ENCODE peak calls at places on chromosomes 2 and 18, in seven cellular contexts. One of them, this sample, is unnamed.
A peak's percentile ranks its signal among the peaks of the same experiment; 100 is the strongest.

GRCh38 chr2:235577404-235578330 is 83.8 kb downstream of the AGAP1 start:
- DNase-seq in H54: no peak
- DNase-seq in NCI-H1436: peak; percentile 61
- DNase-seq in WTC11: no peak
- DNase-seq in GM23248: peak; percentile 21
- DNase-seq in kidney glomerular epithelial cell: peak; percentile 14
- DNase-seq in lower lobe of right lung: no peak
- DNase-seq in this sample: no peak

GRCh38 chr2:164538250-164538866 is 82.9 kb downstream of the GRB14 start:
- DNase-seq in lower lobe of right lung: no peak
- DNase-seq in NCI-H1436: peak; percentile 34
- DNase-seq in GM23248: peak; percentile 69
- DNase-seq in kidney glomerular epithelial cell: peak; percentile 38
- DNase-seq in WTC11: no peak
- DNase-seq in H54: peak; percentile 26
- DNase-seq in this sample: peak; percentile 53

GRCh38 chr18:34871435-34871834 is 161.3 kb downstream of the DTNA start:
- DNase-seq in GM23248: peak; percentile 7
- DNase-seq in kidney glomerular epithelial cell: no peak
- DNase-seq in lower lobe of right lung: no peak
- DNase-seq in NCI-H1436: no peak
- DNase-seq in WTC11: no peak
- DNase-seq in H54: no peak
- DNase-seq in this sample: peak; percentile 22

GRCh38 chr18:28793911-28794310 is 617.0 kb upstream of the CDH2 start:
- DNase-seq in WTC11: no peak
- DNase-seq in kidney glomerular epithelial cell: no peak
- DNase-seq in lower lobe of right lung: no peak
- DNase-seq in NCI-H1436: no peak
- DNase-seq in GM23248: no peak
- DNase-seq in H54: no peak
- DNase-seq in this sample: no peak

GRCh38 chr2:12296915-12297314 is 419.8 kb upstream of the TRIB2 start:
- DNase-seq in WTC11: no peak
- DNase-seq in lower lobe of right lung: no peak
- DNase-seq in GM23248: no peak
- DNase-seq in NCI-H1436: no peak
- DNase-seq in H54: no peak
- DNase-seq in kidney glomerular epithelial cell: no peak
- DNase-seq in this sample: no peak

GRCh38 chr18:12518326-12518725 is 110.6 kb downstream of the PRELID3A start:
- DNase-seq in NCI-H1436: no peak
- DNase-seq in GM23248: no peak
- DNase-seq in WTC11: no peak
- DNase-seq in lower lobe of right lung: no peak
- DNase-seq in H54: no peak
- DNase-seq in kidney glomerular epithelial cell: no peak
- DNase-seq in this sample: no peak

GRCh38 chr18:51009071-51009470 is 20.9 kb upstream of the SMAD4 start:
- DNase-seq in kidney glomerular epithelial cell: peak; percentile 26
- DNase-seq in lower lobe of right lung: no peak
- DNase-seq in NCI-H1436: no peak
- DNase-seq in GM23248: peak; percentile 35
- DNase-seq in WTC11: no peak
- DNase-seq in H54: no peak
- DNase-seq in this sample: peak; percentile 51

GRCh38 chr2:205858781-205859478 is 176.6 kb downstream of the NRP2 start:
- DNase-seq in WTC11: peak; percentile 33
- DNase-seq in H54: no peak
- DNase-seq in kidney glomerular epithelial cell: peak; percentile 44
- DNase-seq in NCI-H1436: no peak
- DNase-seq in GM23248: peak; percentile 72
- DNase-seq in lower lobe of right lung: no peak
- DNase-seq in this sample: peak; percentile 68

GRCh38 chr2:156320491-156320896 is 12.0 kb downstream of the NR4A2 start:
- DNase-seq in GM23248: peak; percentile 53
- DNase-seq in NCI-H1436: no peak
- DNase-seq in WTC11: peak; percentile 55
- DNase-seq in lower lobe of right lung: peak; percentile 47
- DNase-seq in H54: no peak
- DNase-seq in kidney glomerular epithelial cell: no peak
- DNase-seq in this sample: no peak

GRCh38 chr18:27942706-27943105 is 234.2 kb downstream of the CDH2 start:
- DNase-seq in WTC11: no peak
- DNase-seq in lower lobe of right lung: no peak
- DNase-seq in H54: no peak
- DNase-seq in NCI-H1436: no peak
- DNase-seq in kidney glomerular epithelial cell: no peak
- DNase-seq in GM23248: peak; percentile 20
- DNase-seq in this sample: peak; percentile 43

GRCh38 chr2:159982270-159982669 is 80.1 kb downstream of the PLA2R1 start:
- DNase-seq in NCI-H1436: no peak
- DNase-seq in H54: peak; percentile 5
- DNase-seq in WTC11: no peak
- DNase-seq in GM23248: peak; percentile 93
- DNase-seq in lower lobe of right lung: no peak
- DNase-seq in kidney glomerular epithelial cell: peak; percentile 29
- DNase-seq in this sample: peak; percentile 44

GRCh38 chr18:25805323-25805722 is 285.1 kb downstream of the SS18 start:
- DNase-seq in kidney glomerular epithelial cell: no peak
- DNase-seq in lower lobe of right lung: no peak
- DNase-seq in NCI-H1436: no peak
- DNase-seq in H54: no peak
- DNase-seq in GM23248: peak; percentile 98
- DNase-seq in WTC11: no peak
- DNase-seq in this sample: no peak

GRCh38 chr2:162242586-162243304 is 500 bp downstream of the FAP start:
- DNase-seq in WTC11: no peak
- DNase-seq in NCI-H1436: no peak
- DNase-seq in GM23248: peak; percentile 73
- DNase-seq in H54: no peak
- DNase-seq in kidney glomerular epithelial cell: no peak
- DNase-seq in lower lobe of right lung: no peak
- DNase-seq in this sample: no peak

GRCh38 chr2:72934683-72935610 is 17.6 kb downstream of the EMX1 start:
- DNase-seq in GM23248: no peak
- DNase-seq in H54: no peak
- DNase-seq in WTC11: peak; percentile 54
- DNase-seq in NCI-H1436: no peak
- DNase-seq in lower lobe of right lung: no peak
- DNase-seq in kidney glomerular epithelial cell: no peak
- DNase-seq in this sample: peak; percentile 36

GRCh38 chr2:7725132-7725849 is 808.1 kb downstream of the RNF144A start:
- DNase-seq in kidney glomerular epithelial cell: no peak
- DNase-seq in H54: no peak
- DNase-seq in GM23248: peak; percentile 7
- DNase-seq in WTC11: no peak
- DNase-seq in NCI-H1436: no peak
- DNase-seq in lower lobe of right lung: no peak
- DNase-seq in this sample: no peak

GRCh38 chr18:10374615-10375295 is 79.7 kb upstream of the APCDD1 start:
- DNase-seq in NCI-H1436: no peak
- DNase-seq in kidney glomerular epithelial cell: no peak
- DNase-seq in WTC11: no peak
- DNase-seq in GM23248: peak; percentile 75
- DNase-seq in H54: no peak
- DNase-seq in lower lobe of right lung: no peak
- DNase-seq in this sample: no peak

GRCh38 chr2:160156665-160157064 is 43.4 kb downstream of the ITGB6 start:
- DNase-seq in H54: peak; percentile 9
- DNase-seq in WTC11: no peak
- DNase-seq in GM23248: peak; percentile 83
- DNase-seq in lower lobe of right lung: no peak
- DNase-seq in kidney glomerular epithelial cell: peak; percentile 55
- DNase-seq in NCI-H1436: no peak
- DNase-seq in this sample: peak; percentile 88